ENCODE peak calls at places on chromosomes 16 and 17, in five cellular contexts. M is fibroblast of the conjunctiva, J is ovary, N is LHCN-M2, W is T-helper 1 cell. I is an unnamed sample.

GRCh38 chr17:1186923-1187771 is 7.4 kb upstream of the ABR start:
- DNase-seq in J (peak), W (peak), M (peak), N (peak), I (peak)

GRCh38 chr16:10976663-10977062 is 32.3 kb downstream of the CLEC16A start:
- DNase-seq in W (no peak), N (no peak), M (no peak), J (no peak), I (no peak)

GRCh38 chr16:22122239-22122638 is 29.9 kb downstream of the VWA3A start:
- DNase-seq in N (no peak), J (no peak), W (no peak), M (no peak), I (no peak)

GRCh38 chr17:67293251-67294203 is 48.5 kb upstream of the HELZ start:
- DNase-seq in M (peak), N (peak), J (peak), W (peak), I (peak)

GRCh38 chr16:89191033-89191900 is 9.1 kb downstream of the SLC22A31 start:
- DNase-seq in N (no peak), W (no peak), M (no peak), J (no peak), I (no peak)

GRCh38 chr17:50686494-50687199 is 21.1 kb downstream of the ANKRD40 start:
- DNase-seq in J (peak), W (no peak), N (peak), M (no peak), I (peak)

GRCh38 chr17:55811536-55811935 is 60.7 kb downstream of the PCTP start:
- DNase-seq in W (no peak), M (no peak), J (no peak), N (peak), I (no peak)

GRCh38 chr17:62625870-62626200 is 1.6 kb upstream of the MRC2 start:
- DNase-seq in J (no peak), N (no peak), M (no peak), W (no peak), I (no peak)

GRCh38 chr16:3963886-3964685 is 83.6 kb upstream of the CREBBP start:
- DNase-seq in W (no peak), M (no peak), N (no peak), J (no peak), I (no peak)

GRCh38 chr16:73154063-73154870 is 106.3 kb upstream of the ZFHX3 start:
- DNase-seq in W (no peak), M (no peak), J (no peak), N (no peak), I (peak)

GRCh38 chr16:52489894-52490293 is 57.0 kb downstream of the TOX3 start:
- DNase-seq in M (no peak), W (no peak), N (no peak), J (no peak), I (no peak)

GRCh38 chr16:86387461-86388440 is 122.6 kb upstream of the FOXF1 start:
- DNase-seq in M (peak), N (peak), W (no peak), J (no peak), I (peak)

GRCh38 chr16:66161942-66162341 is 204.5 kb upstream of the CDH5 start:
- DNase-seq in J (no peak), N (no peak), M (no peak), W (no peak), I (no peak)

GRCh38 chr16:25912321-25912720 is 220.6 kb downstream of the HS3ST4 start:
- DNase-seq in N (no peak), J (no peak), M (no peak), W (no peak), I (no peak)

GRCh38 chr17:40415390-40415789 is 2.3 kb downstream of the TOP2A start:
- DNase-seq in J (no peak), N (peak), W (no peak), M (peak), I (peak)

GRCh38 chr16:14436410-14436955 is 193.6 kb downstream of the PARN start:
- DNase-seq in J (no peak), N (peak), M (no peak), W (no peak), I (no peak)

GRCh38 chr17:83152745-83153611 is 73.6 kb downstream of the METRNL start:
- DNase-seq in W (no peak), N (no peak), M (no peak), J (no peak), I (no peak)

GRCh38 chr16:52545544-52546262 is 1.2 kb downstream of the TOX3 start:
- DNase-seq in J (no peak), M (no peak), W (no peak), N (no peak), I (no peak)

GRCh38 chr17:41645371-41646063 is 21.1 kb upstream of the KRT17 start:
- DNase-seq in W (no peak), M (no peak), N (peak), J (no peak), I (peak)

GRCh38 chr17:76265624-76266243 is 586 bp downstream of the UBALD2 start:
- DNase-seq in W (peak), M (no peak), J (peak), N (peak), I (peak)

GRCh38 chr16:66266436-66267286 is 99.8 kb upstream of the CDH5 start:
- DNase-seq in N (peak), J (peak), W (no peak), M (peak), I (no peak)

GRCh38 chr17:36949461-36949927 is 740 bp downstream of the AATF start:
- DNase-seq in M (no peak), W (no peak), J (no peak), N (no peak), I (no peak)

GRCh38 chr17:28763804-28764266 is 20.0 kb downstream of the TRAF4 start:
- DNase-seq in M (peak), N (peak), J (peak), W (peak), I (peak)

GRCh38 chr16:57619133-57619605 is 9.3 kb upstream of the ADGRG1 start:
- DNase-seq in M (no peak), J (no peak), N (no peak), W (no peak), I (no peak)

GRCh38 chr16:57258226-57258909 is 13.3 kb downstream of the ARL2BP start:
- DNase-seq in W (no peak), M (no peak), N (no peak), J (no peak), I (no peak)

GRCh38 chr17:59754547-59754946 is 47.1 kb downstream of the VMP1 start:
- DNase-seq in W (no peak), M (peak), N (peak), J (no peak), I (peak)

GRCh38 chr16:24838554-24839266 is 7.1 kb upstream of the SLC5A11 start:
- DNase-seq in W (no peak), N (peak), J (no peak), M (no peak), I (peak)

GRCh38 chr17:73738751-73739575 is 94.7 kb upstream of the SDK2 start:
- DNase-seq in W (no peak), N (no peak), J (no peak), M (no peak), I (no peak)